ENCODE peak calls at places on chromosomes 11 and 22, in five cellular contexts. L, R, K, B and I are unnamed samples.

GRCh38 chr11:113971506-113972195 is 3.3 kb upstream of the HTR3A start:
- DNase-seq in L (no peak), R (no peak), K (peak), B (no peak), I (no peak)

GRCh38 chr22:39214383-39215069 is 30.3 kb downstream of the PDGFB start:
- DNase-seq in L (no peak), R (no peak), K (no peak), B (peak), I (peak)

GRCh38 chr11:43130616-43131015 is 181.2 kb upstream of the API5 start:
- DNase-seq in L (no peak), R (no peak), K (peak), B (no peak), I (no peak)

GRCh38 chr22:46462726-46463371 is 74.6 kb downstream of the CELSR1 start:
- DNase-seq in L (no peak), R (no peak), K (no peak), B (no peak), I (no peak)

GRCh38 chr11:60165946-60166345 is 16.9 kb downstream of the MS4A6A start:
- DNase-seq in L (no peak), R (no peak), K (no peak), B (no peak), I (no peak)

GRCh38 chr11:62472063-62472884 is 53.4 kb downstream of the SCGB1A1 start:
- DNase-seq in L (no peak), R (no peak), K (peak), B (no peak), I (no peak)

GRCh38 chr11:6571434-6572008 is 31.9 kb downstream of the RRP8 start:
- DNase-seq in L (no peak), R (no peak), K (no peak), B (no peak), I (no peak)

GRCh38 chr22:39502789-39503464 is 837 bp downstream of the MIEF1 start:
- DNase-seq in L (no peak), R (no peak), K (no peak), B (no peak), I (no peak)

GRCh38 chr11:39571081-39571480 is 1888.4 kb downstream of the LRRC4C start:
- DNase-seq in L (no peak), R (no peak), K (no peak), B (no peak), I (no peak)